ENCODE peak calls at places on chromosome 22, in nine cellular contexts. O is cardiac muscle cell, D is psoas muscle, J is H9, B is fibroblast of lung, I is cardiac fibroblast, A is fibroblast of mammary gland, X is GM23338, S is GM10248. H is an unnamed sample.

GRCh38 chr22:26671317-26672059 is 14.1 kb downstream of the MIAT start:
- DNase-seq in O (no peak), D (peak), J (no peak), B (no peak), I (no peak), A (no peak), X (peak), S (peak), H (peak)

GRCh38 chr22:33104192-33104591 is 46.0 kb upstream of the SYN3 start:
- DNase-seq in O (no peak), D (no peak), J (no peak), B (no peak), I (no peak), A (no peak), X (no peak), S (no peak), H (no peak)

GRCh38 chr22:20479612-20480196 is 15.9 kb downstream of the KLHL22 start:
- DNase-seq in O (peak), D (no peak), J (no peak), B (no peak), I (peak), A (peak), X (no peak), S (no peak), H (no peak)

GRCh38 chr22:25187469-25187868 is 12.2 kb upstream of the CRYBB3 start:
- DNase-seq in O (no peak), D (no peak), J (no peak), B (no peak), I (no peak), A (no peak), X (no peak), S (no peak), H (no peak)

GRCh38 chr22:28600546-28601143 is 79.0 kb downstream of the TTC28 start:
- DNase-seq in O (peak), D (no peak), J (no peak), B (peak), I (peak), A (peak), X (peak), S (peak), H (no peak)

GRCh38 chr22:19043111-19044085 is 78.8 kb downstream of the DGCR2 start:
- DNase-seq in O (no peak), D (peak), J (no peak), B (peak), I (no peak), A (peak), X (no peak), S (no peak), H (peak)

GRCh38 chr22:27867958-27868737 is 50.9 kb downstream of the PITPNB start:
- DNase-seq in O (no peak), D (no peak), J (no peak), B (peak), I (no peak), A (no peak), X (no peak), S (no peak), H (no peak)

GRCh38 chr22:45446216-45446615 is 32.7 kb downstream of the RIBC2 start:
- DNase-seq in O (peak), D (peak), J (no peak), B (peak), I (no peak), A (peak), X (no peak), S (no peak), H (no peak)

GRCh38 chr22:17370036-17370765 is 941 bp downstream of the CECR2 start:
- DNase-seq in O (peak), D (peak), J (no peak), B (no peak), I (no peak), A (no peak), X (peak), S (no peak), H (no peak)

GRCh38 chr22:41327124-41327523 is 25.8 kb downstream of the ZC3H7B start:
- DNase-seq in O (no peak), D (peak), J (no peak), B (no peak), I (no peak), A (no peak), X (no peak), S (no peak), H (no peak)

GRCh38 chr22:19909350-19910179 is 32.0 kb upstream of the COMT start:
- DNase-seq in O (peak), D (peak), J (peak), B (peak), I (peak), A (peak), X (peak), S (peak), H (peak)

GRCh38 chr22:29352778-29353177 is 35.6 kb downstream of the AP1B1 start:
- DNase-seq in O (no peak), D (peak), J (no peak), B (no peak), I (no peak), A (no peak), X (no peak), S (no peak), H (no peak)

DNA sequence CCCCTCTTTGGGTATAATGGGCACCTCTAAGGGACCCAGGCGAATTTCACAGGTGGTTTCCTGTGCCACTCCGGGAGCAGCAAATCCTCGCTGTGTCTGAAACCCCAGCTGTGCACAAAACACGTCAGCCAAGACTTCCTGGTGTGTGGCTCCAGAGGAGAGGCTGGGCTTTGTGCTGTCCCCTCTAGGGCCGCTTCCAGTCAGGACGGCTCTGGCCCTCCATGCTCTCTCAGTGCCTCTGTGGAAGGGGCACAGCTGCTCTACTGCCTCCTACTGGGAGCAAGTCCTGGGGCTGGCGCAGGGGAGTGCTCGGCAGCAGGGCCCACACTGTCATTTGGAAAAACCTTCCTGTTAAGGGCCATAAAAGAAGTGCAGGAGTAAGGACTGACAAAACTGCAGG is 23.7 kb upstream of the ARFGAP3 start:
- DNase-seq in O (no peak), D (no peak), J (peak), B (no peak), I (no peak), A (no peak), X (peak), S (no peak), H (no peak)
- TF ChIP-seq CTCF in O (peak), D (peak), J (peak), B (peak), I (peak), A (no peak), X (peak), S (peak), H (no peak)

DNA sequence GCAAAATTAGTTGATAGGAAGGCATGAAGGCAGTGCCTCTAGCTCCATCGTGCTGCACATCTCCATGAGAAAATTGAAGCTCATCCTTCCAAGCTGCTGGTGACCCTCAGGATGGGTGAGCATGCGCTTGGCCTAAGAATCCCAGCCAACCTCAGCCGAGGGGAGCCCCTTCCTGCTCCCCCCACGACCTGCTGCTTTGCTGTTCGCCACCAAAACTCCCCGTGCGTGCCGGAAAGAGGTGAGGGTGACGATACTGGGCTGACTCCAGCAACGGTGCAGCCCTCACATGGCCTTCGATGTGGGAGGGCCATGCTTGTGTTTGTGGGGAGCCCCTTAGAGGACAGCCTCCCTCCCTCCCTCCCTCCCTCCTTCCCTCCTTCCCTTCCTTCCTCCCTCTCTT is 660.9 kb downstream of the BRD1 start:
- DNase-seq in O (no peak), D (no peak), J (no peak), B (no peak), I (no peak), A (no peak), X (no peak), S (no peak), H (no peak)
- TF ChIP-seq CTCF in O (no peak), D (no peak), J (no peak), B (no peak), I (no peak), A (no peak), X (no peak), S (no peak), H (no peak)

DNA sequence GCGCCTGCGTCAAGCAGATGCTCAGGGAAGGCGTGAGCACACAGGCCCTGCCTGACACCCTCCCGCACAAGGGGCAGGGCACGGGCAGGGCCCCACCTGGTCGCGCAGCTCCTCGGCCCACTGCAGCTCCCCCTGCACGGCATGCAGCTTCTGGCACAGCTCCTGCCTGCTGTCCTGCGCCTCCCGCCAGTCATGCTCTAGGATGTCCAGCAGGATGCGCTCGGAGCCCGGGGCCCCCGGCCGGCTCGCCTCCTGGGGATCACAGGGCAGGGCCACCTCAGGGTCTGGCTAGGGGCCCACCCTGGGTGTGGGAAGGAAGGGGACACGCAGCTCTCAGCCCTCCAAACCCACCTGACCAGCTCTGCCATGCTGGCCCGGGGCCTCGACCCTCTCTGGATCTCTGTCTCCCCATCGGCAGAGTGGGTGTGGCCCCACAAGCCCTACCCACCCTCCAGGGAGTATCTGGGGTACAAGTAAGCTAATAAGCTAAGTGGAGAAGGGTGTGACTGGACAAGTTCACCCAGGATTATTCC is 10.7 kb downstream of the CARD10 start:
- DNase-seq in O (no peak), D (no peak), J (no peak), B (no peak), I (no peak), A (no peak), X (no peak), S (no peak), H (no peak)
- TF ChIP-seq CTCF in O (no peak), D (peak), J (no peak), B (no peak), I (no peak), A (no peak), X (peak), S (no peak), H (no peak)

GRCh38 chr22:22767876-22768602 is 119.6 kb upstream of the IGLL5 start:
- DNase-seq in O (peak), D (no peak), J (peak), B (no peak), I (peak), A (peak), X (peak), S (no peak), H (no peak)
- TF ChIP-seq CTCF in O (peak), D (no peak), J (peak), B (peak), I (peak), A (peak), X (peak), S (no peak), H (no peak)

GRCh38 chr22:31872209-31872608 is 72.1 kb upstream of the YWHAH start:
- DNase-seq in O (peak), D (no peak), J (peak), B (no peak), I (peak), A (no peak), X (peak), S (no peak), H (no peak)
- TF ChIP-seq CTCF in O (peak), D (peak), J (peak), B (peak), I (no peak), A (no peak), X (peak), S (no peak), H (no peak)

GRCh38 chr22:43228330-43228729 is 41.4 kb upstream of the TTLL12 start:
- DNase-seq in O (peak), D (no peak), J (peak), B (no peak), I (peak), A (peak), X (peak), S (peak), H (no peak)
- TF ChIP-seq CTCF in O (peak), D (peak), J (peak), B (peak), I (peak), A (peak), X (peak), S (no peak), H (no peak)

GRCh38 chr22:23716811-23717801 is 26.3 kb downstream of the RGL4 start:
- DNase-seq in O (peak), D (peak), J (peak), B (peak), I (peak), A (peak), X (peak), S (peak), H (peak)
- TF ChIP-seq CTCF in O (no peak), D (no peak), J (no peak), B (no peak), I (no peak), A (no peak), X (no peak), S (no peak), H (no peak)

GRCh38 chr22:39316440-39317083 is 2.9 kb downstream of the RPL3 start:
- DNase-seq in O (peak), D (peak), J (peak), B (peak), I (peak), A (peak), X (peak), S (peak), H (peak)
- TF ChIP-seq CTCF in O (peak), D (peak), J (peak), B (peak), I (peak), A (peak), X (peak), S (peak), H (peak)